ENCODE peak calls at places on chromosomes 16 and 17, in ten cellular contexts. Q is head of caudate nucleus; K is activated CD4-positive, alpha-beta T cell treated with anti-CD3 and anti-CD28 coated beads, Interleukin-2, amount 50 U/mL, for 1 hour; N is stimulated activated CD4-positive, alpha-beta T cell treated with anti-CD3 and anti-CD28 coated beads, Interleukin-15, amount 100 ng/mL, for 48 hours; U is H9; Y is fibroblast of lung; W is AML-193; A is neural progenitor cell; I is NT2/D1; C is Panc1. T is an unnamed sample.

GRCh38 chr16:22161999-22162657 is at the start of gene SDR42E2:
- DNase-seq in Q (no peak), K (peak; percentile 45), N (peak; percentile 12), U (peak; percentile 84), Y (no peak), W (no peak), A (peak; percentile 73), I (no peak), C (no peak), T (no peak)

GRCh38 chr17:66533572-66533971 is 231.2 kb downstream of the PRKCA start:
- DNase-seq in Q (peak; percentile 73), K (no peak), N (no peak), U (peak; percentile 68), Y (peak; percentile 76), W (no peak), A (peak; percentile 84), I (peak; percentile 52), C (no peak), T (no peak)

GRCh38 chr16:7303677-7304200 is 28.9 kb upstream of the RBFOX1 start:
- DNase-seq in Q (peak; percentile 61), K (no peak), N (no peak), U (peak; percentile 48), Y (no peak), W (no peak), A (peak; percentile 44), I (no peak), C (no peak), T (no peak)

GRCh38 chr16:57916735-57917450 is 54.0 kb downstream of the CNGB1 start:
- DNase-seq in Q (no peak), K (no peak), N (no peak), U (no peak), Y (no peak), W (no peak), A (no peak), I (no peak), C (no peak), T (no peak)

GRCh38 chr16:85412911-85413520 is 200.1 kb upstream of the GSE1 start:
- DNase-seq in Q (peak; percentile 34), K (no peak), N (no peak), U (no peak), Y (no peak), W (no peak), A (no peak), I (no peak), C (no peak), T (no peak)

GRCh38 chr17:57312242-57312641 is 55.9 kb downstream of the MSI2 start:
- DNase-seq in Q (no peak), K (no peak), N (no peak), U (no peak), Y (no peak), W (peak; percentile 27), A (no peak), I (no peak), C (no peak), T (no peak)

GRCh38 chr17:73342057-73342522 is 30.3 kb upstream of the CDC42EP4 start:
- DNase-seq in Q (peak; percentile 96), K (no peak), N (no peak), U (peak; percentile 96), Y (peak; percentile 81), W (no peak), A (peak; percentile 93), I (peak; percentile 78), C (no peak), T (no peak)

GRCh38 chr16:56576585-56577299 is 11.9 kb downstream of the MT4 start:
- DNase-seq in Q (peak; percentile 87), K (peak; percentile 88), N (peak; percentile 73), U (peak; percentile 92), Y (peak; percentile 67), W (peak; percentile 76), A (peak; percentile 72), I (peak; percentile 59), C (no peak), T (peak; percentile 66)

GRCh38 chr17:8745586-8746500 is 1.2 kb upstream of the CCDC42 start:
- DNase-seq in Q (peak; percentile 88), K (peak; percentile 75), N (peak; percentile 73), U (peak; percentile 82), Y (peak; percentile 38), W (peak; percentile 1), A (peak; percentile 84), I (no peak), C (no peak), T (peak; percentile 78)

GRCh38 chr16:87954826-87955225 is 3.6 kb downstream of the BANP start:
- DNase-seq in Q (no peak), K (no peak), N (no peak), U (no peak), Y (no peak), W (no peak), A (no peak), I (no peak), C (no peak), T (no peak)

GRCh38 chr17:863880-864279 is 81.7 kb downstream of the MRM3 start:
- DNase-seq in Q (no peak), K (no peak), N (no peak), U (no peak), Y (no peak), W (no peak), A (no peak), I (no peak), C (no peak), T (no peak)

GRCh38 chr17:27206447-27206846 is 87.5 kb upstream of the WSB1 start:
- DNase-seq in Q (no peak), K (no peak), N (no peak), U (no peak), Y (no peak), W (peak; percentile 83), A (no peak), I (no peak), C (no peak), T (no peak)

GRCh38 chr16:56478228-56479049 is 27.1 kb downstream of the OGFOD1 start:
- DNase-seq in Q (no peak), K (no peak), N (no peak), U (no peak), Y (peak; percentile 54), W (peak; percentile 70), A (no peak), I (no peak), C (no peak), T (no peak)

GRCh38 chr17:59652119-59652518 is 32.4 kb downstream of the CLTC start:
- DNase-seq in Q (no peak), K (no peak), N (no peak), U (no peak), Y (peak; percentile 83), W (no peak), A (no peak), I (no peak), C (no peak), T (no peak)

GRCh38 chr16:79972053-79972704 is 371.6 kb upstream of the MAF start:
- DNase-seq in Q (no peak), K (no peak), N (no peak), U (no peak), Y (no peak), W (no peak), A (no peak), I (no peak), C (no peak), T (no peak)

GRCh38 chr17:47423406-47424295 is 99.9 kb downstream of the EFCAB13 start:
- DNase-seq in Q (peak; percentile 43), K (no peak), N (no peak), U (peak; percentile 68), Y (no peak), W (no peak), A (peak; percentile 50), I (peak; percentile 1), C (no peak), T (peak; percentile 18)

GRCh38 chr17:82303944-82304808 is 13.2 kb downstream of the CD7 start:
- DNase-seq in Q (no peak), K (no peak), N (no peak), U (no peak), Y (no peak), W (no peak), A (no peak), I (no peak), C (no peak), T (peak; percentile 5)

GRCh38 chr16:88283596-88283995 is 99.2 kb upstream of the ZNF469 start:
- DNase-seq in Q (no peak), K (no peak), N (no peak), U (no peak), Y (no peak), W (no peak), A (no peak), I (no peak), C (no peak), T (no peak)

GRCh38 chr17:66944365-66945203 is 19.9 kb upstream of the CACNG4 start:
- DNase-seq in Q (no peak), K (no peak), N (no peak), U (peak; percentile 36), Y (peak; percentile 14), W (no peak), A (no peak), I (no peak), C (no peak), T (no peak)

GRCh38 chr17:73227944-73228343 is 33.7 kb downstream of the CPSF4L start:
- DNase-seq in Q (no peak), K (no peak), N (no peak), U (no peak), Y (no peak), W (no peak), A (no peak), I (no peak), C (no peak), T (no peak)

GRCh38 chr17:79252886-79253285 is 178.3 kb downstream of the ENGASE start:
- DNase-seq in Q (no peak), K (no peak), N (no peak), U (no peak), Y (no peak), W (no peak), A (no peak), I (no peak), C (no peak), T (no peak)

GRCh38 chr17:48215583-48216139 is 108.1 kb downstream of the SNX11 start:
- DNase-seq in Q (no peak), K (no peak), N (no peak), U (peak; percentile 77), Y (peak; percentile 56), W (peak; percentile 49), A (peak; percentile 61), I (no peak), C (no peak), T (no peak)

GRCh38 chr17:56661906-56662305 is 68.4 kb downstream of the NOG start:
- DNase-seq in Q (no peak), K (no peak), N (no peak), U (no peak), Y (no peak), W (no peak), A (peak; percentile 10), I (no peak), C (no peak), T (no peak)

GRCh38 chr17:81391964-81392908 is 3.0 kb upstream of the BAHCC1 start:
- DNase-seq in Q (peak; percentile 77), K (no peak), N (no peak), U (no peak), Y (peak; percentile 91), W (no peak), A (no peak), I (no peak), C (no peak), T (no peak)

GRCh38 chr16:72099377-72099818 is 5.8 kb downstream of the DHX38 start:
- DNase-seq in Q (peak; percentile 82), K (peak; percentile 36), N (peak; percentile 19), U (peak; percentile 76), Y (peak; percentile 51), W (peak; percentile 44), A (peak; percentile 76), I (peak; percentile 47), C (no peak), T (no peak)

T was measured in GM06990.